ENCODE peak calls at places on chromosomes 4 and X, in four cellular contexts. Q is sigmoid colon, T is endothelial cell of umbilical vein, C is GM12878. O is an unnamed sample. For H3K4me1, the result is how much of the 10 kb centered on the place peaks cover.

GRCh38 chr4:144557404-144557803 is 88.6 kb upstream of the HHIP start:
- DNase-seq in Q (no peak), T (peak), C (no peak), O (no peak)

GRCh38 chrX:75873993-75874392 is 88.9 kb upstream of the MAGEE2 start:
- DNase-seq in Q (no peak), T (no peak), C (no peak), O (no peak)

GRCh38 chr4:76782837-76783236 is 115.1 kb downstream of the SOWAHB start:
- DNase-seq in Q (no peak), T (no peak), C (no peak), O (no peak)

GRCh38 chr4:172826866-172827265 is 341.7 kb upstream of the GALNT7 start:
- DNase-seq in Q (no peak), T (no peak), C (no peak), O (no peak)

GRCh38 chrX:124362072-124362471 is 15.7 kb downstream of the SH2D1A start:
- DNase-seq in Q (no peak), T (no peak), C (no peak), O (no peak)

GRCh38 chr4:74675673-74676279 is 118.5 kb downstream of the BTC start:
- DNase-seq in Q (no peak), T (peak), C (no peak), O (no peak)

GRCh38 chrX:129996120-129996519 is 13.7 kb downstream of the BCORL1 start:
- DNase-seq in Q (no peak), T (no peak), C (no peak), O (peak)

GRCh38 chr4:14837860-14838259 is 164.4 kb upstream of the CPEB2 start:
- DNase-seq in Q (no peak), T (no peak), C (no peak), O (no peak)

GRCh38 chr4:115515379-115516171 is 402.2 kb upstream of the NDST4 start:
- DNase-seq in Q (no peak), T (no peak), C (peak), O (no peak)

GRCh38 chr4:65383589-65384305 is 286.5 kb downstream of the EPHA5 start:
- DNase-seq in Q (no peak), T (peak), C (no peak), O (no peak)

GRCh38 chr4:22668301-22668700 is 24.4 kb upstream of the GBA3 start:
- DNase-seq in Q (no peak), T (no peak), C (no peak), O (no peak)

GRCh38 chr4:78121338-78121904 is 64.3 kb downstream of the FRAS1 start:
- DNase-seq in Q (no peak), T (no peak), C (no peak), O (peak)

GRCh38 chrX:110204986-110205385 is 112.9 kb downstream of the AMMECR1 start:
- DNase-seq in Q (no peak), T (no peak), C (no peak), O (no peak)

GRCh38 chr4:64584981-64585557 is 175.8 kb upstream of the TECRL start:
- DNase-seq in Q (no peak), T (peak), C (no peak), O (no peak)

GRCh38 chr4:147789596-147789995 is 57.7 kb downstream of the ARHGAP10 start:
- DNase-seq in Q (no peak), T (no peak), C (no peak), O (no peak)

GRCh38 chr4:20538922-20539321 is 161.3 kb upstream of the PACRGL start:
- DNase-seq in Q (no peak), T (no peak), C (no peak), O (no peak)

GRCh38 chr4:80500593-80500992 is 165.1 kb downstream of the CFAP299 start:
- DNase-seq in Q (no peak), T (no peak), C (no peak), O (no peak)

GRCh38 chr4:163610642-163611041 is 116.2 kb downstream of the TMA16 start:
- DNase-seq in Q (no peak), T (no peak), C (no peak), O (no peak)

GRCh38 chr4:53465891-53466290 is 88.5 kb downstream of the FIP1L1 start:
- DNase-seq in Q (no peak), T (no peak), C (no peak), O (no peak)

GRCh38 chrX:19836337-19836736 is 51.1 kb downstream of the SH3KBP1 start:
- DNase-seq in Q (no peak), T (no peak), C (no peak), O (no peak)

GRCh38 chr4:159006202-159006601 is 96.7 kb upstream of the RAPGEF2 start:
- DNase-seq in Q (no peak), T (no peak), C (no peak), O (no peak)

GRCh38 chrX:48511561-48511960 is 2.8 kb downstream of the PORCN start:
- DNase-seq in Q (no peak), T (peak), C (no peak), O (no peak)

GRCh38 chr4:146308951-146309350 is 94.6 kb downstream of the REELD1 start:
- DNase-seq in Q (no peak), T (no peak), C (no peak), O (no peak)

GRCh38 chr4:3802571-3803474 is 36.6 kb downstream of the ADRA2C start:
- DNase-seq in Q (no peak), T (no peak), C (no peak), O (no peak)

GRCh38 chr4:72031868-72032619 is at the start of gene NPFFR2:
- DNase-seq in Q (no peak), T (peak), C (no peak), O (peak)

GRCh38 chr4:168076989-168077725 is 15.2 kb upstream of the ANXA10 start:
- DNase-seq in Q (no peak), T (peak), C (peak), O (peak)

GRCh38 chr4:85411386-85411785 is 63.6 kb upstream of the ARHGAP24 start:
- DNase-seq in Q (no peak), T (no peak), C (no peak), O (no peak)

GRCh38 chr4:85406185-85406584 is 68.8 kb upstream of the ARHGAP24 start:
- DNase-seq in Q (no peak), T (no peak), C (no peak), O (no peak)

GRCh38 chr4:85409251-85409650 is 65.7 kb upstream of the ARHGAP24 start:
- DNase-seq in Q (no peak), T (peak), C (no peak), O (no peak)

GRCh38 chr4:85407546-85407945 is 67.4 kb upstream of the ARHGAP24 start:
- DNase-seq in Q (no peak), T (peak), C (no peak), O (no peak)

GRCh38 chr4:85408326-85408725 is 66.6 kb upstream of the ARHGAP24 start:
- DNase-seq in Q (no peak), T (no peak), C (no peak), O (no peak)
- TF ChIP-seq POLR2A in Q (no peak), T (no peak), C (no peak), O (no peak)

DNA sequence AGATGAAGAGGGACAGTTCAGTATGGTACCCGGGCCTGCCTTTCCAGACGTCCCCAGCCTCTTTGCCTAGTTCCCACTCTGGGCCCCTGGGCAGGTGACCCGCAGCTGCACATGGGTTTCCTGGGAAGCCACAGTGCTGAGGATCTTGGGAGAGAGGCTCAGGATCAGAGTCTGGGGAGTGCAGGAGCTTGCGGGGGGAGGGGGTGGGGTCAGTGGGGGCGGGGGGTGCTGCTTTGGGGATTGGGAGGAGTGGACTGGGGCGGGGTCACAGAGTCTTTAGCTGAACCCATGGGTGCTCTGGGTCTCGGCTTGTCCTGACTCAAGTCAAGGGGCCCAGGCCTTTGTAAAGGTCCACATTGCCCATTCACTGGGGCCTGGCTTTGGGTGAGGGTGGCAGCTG is 63.6 kb downstream of the TBL1X start:
- DNase-seq in Q (no peak), T (no peak), C (no peak), O (no peak)
- H3K4me1 ChIP-seq in Q (under half), T (under half), C (under half), O (under half)

GRCh38 chr4:39044364-39044946 is 12.2 kb upstream of the TMEM156 start:
- DNase-seq in Q (peak), T (peak), C (peak), O (peak)
- TF ChIP-seq POLR2A in Q (no peak), T (peak), C (peak), O (no peak)

DNA sequence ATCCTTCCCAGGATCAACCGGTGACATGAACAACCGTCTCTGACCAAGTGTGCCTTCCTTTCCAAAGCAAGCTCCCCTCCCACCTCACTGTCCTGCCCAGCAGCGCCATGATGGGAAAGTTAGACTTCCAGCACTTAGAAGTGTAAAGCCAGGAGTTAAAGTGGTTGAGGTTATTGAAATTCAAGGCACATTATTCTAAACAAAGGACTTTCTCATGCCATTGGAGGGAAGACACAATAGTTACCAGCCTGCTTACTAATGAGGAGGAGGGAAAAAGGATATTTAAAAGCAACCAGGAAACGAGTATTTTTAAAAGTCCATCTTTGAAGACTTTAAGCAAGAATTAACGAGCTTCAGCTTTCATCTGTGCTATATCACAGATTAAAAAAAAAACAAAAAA is 96.8 kb downstream of the NSUN7 start:
- DNase-seq in Q (no peak), T (no peak), C (no peak), O (no peak)
- H3K4me1 ChIP-seq in Q (under half), T (under half), C (under half), O (under half)

GRCh38 chr4:7103599-7104365 is 35.9 kb upstream of the GRPEL1 start:
- DNase-seq in Q (peak), T (peak), C (no peak), O (peak)
- TF ChIP-seq POLR2A in Q (no peak), T (no peak), C (no peak), O (no peak)

GRCh38 chr4:68883870-68884269 is 67.7 kb downstream of the UGT2A3 start:
- DNase-seq in Q (no peak), T (no peak), C (no peak), O (no peak)
- H3K4me1 ChIP-seq in Q (under half), T (under half), C (under half), O (under half)

GRCh38 chrX:31199051-31199769 is 127.4 kb upstream of the FTHL17 start:
- DNase-seq in Q (no peak), T (peak), C (no peak), O (no peak)

GRCh38 chrX:31200430-31200829 is 128.6 kb upstream of the FTHL17 start:
- DNase-seq in Q (no peak), T (no peak), C (no peak), O (no peak)

GRCh38 chrX:31201503-31201902 is 129.7 kb upstream of the FTHL17 start:
- DNase-seq in Q (no peak), T (peak), C (no peak), O (no peak)

DNA sequence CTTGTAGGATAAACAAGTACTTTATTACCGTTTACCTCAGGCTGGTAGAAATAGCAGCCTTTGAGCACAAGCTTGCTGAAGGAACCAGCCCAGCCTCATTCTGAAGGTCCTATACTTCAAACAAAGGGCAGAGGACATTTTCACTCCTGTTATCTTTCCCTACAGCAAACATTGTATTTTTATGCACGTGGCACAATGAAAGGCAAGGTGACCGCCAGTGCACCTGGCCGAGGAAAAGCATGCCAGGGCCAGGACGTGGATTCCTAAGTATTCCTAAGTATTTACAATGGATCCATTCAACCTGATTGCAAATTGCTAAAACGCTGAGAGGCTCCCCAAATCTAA is 127.9 kb upstream of the FTHL17 start:
- DNase-seq in Q (no peak), T (no peak), C (no peak), O (no peak)
- TF ChIP-seq POLR2A in Q (no peak), T (no peak), C (no peak), O (no peak)

GRCh38 chr4:676871-677235 is 2.5 kb downstream of the MYL5 start:
- DNase-seq in Q (no peak), T (no peak), C (no peak), O (no peak)

GRCh38 chr4:674172-675035 is at the start of the genes ATP5ME and MYL5:
- DNase-seq in Q (peak), T (peak), C (peak), O (peak)

GRCh38 chr4:675036-675804 is 878 bp downstream of the MYL5 start:
- DNase-seq in Q (no peak), T (no peak), C (no peak), O (peak)

GRCh38 chr4:677431-678293 is 3.3 kb downstream of the MYL5 start:
- DNase-seq in Q (no peak), T (no peak), C (no peak), O (no peak)

DNA sequence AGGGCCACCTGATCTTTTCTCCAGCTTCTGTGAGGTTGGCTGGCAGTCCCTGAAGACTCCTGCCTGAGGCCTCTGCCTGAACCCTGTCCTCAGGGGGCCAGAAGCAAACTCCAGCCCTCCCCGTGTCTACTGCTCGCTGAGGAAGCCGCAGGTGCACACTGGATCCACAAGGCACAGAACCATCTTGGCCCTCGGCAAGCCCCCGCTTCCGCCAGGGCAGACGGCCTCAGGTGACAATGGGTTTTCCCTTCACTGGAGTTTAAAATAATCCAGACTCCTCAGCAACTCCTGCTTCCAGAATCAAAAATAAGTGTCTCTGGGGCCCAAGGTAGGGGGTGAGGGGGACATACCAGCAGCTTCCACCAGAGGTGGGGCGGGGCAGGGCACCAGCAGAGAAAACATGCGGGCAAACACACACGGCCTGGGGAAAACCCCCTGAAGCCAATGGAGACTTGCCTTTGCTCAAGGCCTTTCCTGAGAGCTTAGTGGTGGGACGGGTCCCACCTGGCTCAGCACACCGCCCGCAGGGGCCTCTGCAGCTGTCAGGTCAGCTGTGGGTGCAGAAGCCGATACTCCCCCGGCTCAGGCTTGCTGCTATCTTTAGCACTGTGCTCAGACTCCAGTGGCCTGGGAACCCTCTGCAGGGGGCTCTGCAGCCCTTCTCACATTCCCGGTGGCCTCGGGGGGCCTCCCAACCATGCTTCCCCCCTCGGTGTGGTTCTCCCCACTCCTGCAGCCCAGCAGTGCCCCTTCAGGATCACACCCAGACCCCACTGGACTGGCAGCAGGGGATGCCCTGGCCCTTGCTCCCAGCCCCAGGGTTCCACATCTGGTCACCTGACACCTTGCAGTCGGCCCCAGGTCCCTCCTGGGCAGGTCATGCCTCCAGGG is 1.9 kb downstream of the MYL5 start:
- DNase-seq in Q (no peak), T (no peak), C (no peak), O (no peak)
- H3K4me1 ChIP-seq in Q (under half), T (under half), C (under half), O (under half)

DNA sequence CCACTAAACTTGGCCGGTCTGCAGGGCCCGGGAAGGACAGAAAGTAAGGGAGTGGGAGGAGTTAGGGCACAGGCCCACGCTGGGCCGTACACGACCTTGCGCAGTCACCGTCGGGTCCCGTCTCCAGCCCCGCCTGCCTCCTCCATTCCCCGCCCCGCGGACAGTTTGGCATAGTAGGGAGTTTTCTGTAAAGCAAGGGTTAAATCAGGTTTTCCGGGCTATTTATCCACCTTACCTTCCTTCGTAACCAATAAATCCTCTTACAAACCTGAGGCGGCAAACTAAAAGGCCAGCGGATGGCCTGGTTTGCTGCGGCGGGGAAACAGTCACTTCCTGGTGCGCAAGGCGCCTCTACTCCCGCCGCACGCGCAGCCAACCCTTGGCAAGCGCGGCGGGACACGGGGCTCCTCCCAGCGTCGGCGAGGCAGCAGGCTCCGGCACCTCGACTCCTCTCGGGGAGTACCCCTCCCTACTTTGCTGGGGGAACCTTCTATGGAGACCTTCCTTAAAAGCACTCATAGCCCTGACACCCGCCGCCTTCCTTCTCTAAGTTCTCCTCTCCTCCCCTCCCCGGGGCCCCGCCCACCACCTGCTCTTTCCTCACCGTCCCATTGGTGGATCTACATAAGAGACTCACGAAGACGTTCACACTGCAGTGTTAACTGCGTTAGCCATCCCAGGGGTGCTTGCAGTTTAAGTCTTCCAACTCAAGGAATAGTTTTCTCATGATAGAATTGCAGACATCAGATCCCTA is at the start of gene TRMT2B:
- DNase-seq in Q (peak), T (peak), C (peak), O (peak)
- TF ChIP-seq POLR2A in Q (no peak), T (peak), C (peak), O (peak)

DNA sequence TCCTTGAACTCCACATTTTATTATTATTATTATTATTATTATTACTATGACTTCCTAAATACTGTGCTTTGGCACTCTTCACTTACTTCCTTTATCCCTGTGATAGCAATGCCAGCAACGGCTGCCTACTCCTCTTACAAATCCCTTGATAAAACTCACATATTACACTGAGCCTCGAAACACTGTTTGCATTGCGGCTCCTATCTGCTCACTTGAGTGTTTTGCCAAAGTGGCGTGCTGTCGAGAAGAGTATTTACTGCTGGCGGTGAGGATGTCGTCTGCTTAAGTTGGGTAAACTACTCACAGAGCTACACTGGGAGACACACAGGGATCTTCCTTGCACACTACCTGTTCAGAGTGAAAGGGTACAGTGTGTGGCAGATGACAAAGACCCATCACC is 143.4 kb upstream of the VCX3A start:
- DNase-seq in Q (no peak), T (no peak), C (no peak), O (no peak)
- H3K4me1 ChIP-seq in Q (under half), T (under half), C (under half), O (under half)